ENCODE peak calls at places on chromosomes 3 and 15, in seven cellular contexts. N is progenitor cell of endocrine pancreas, Q is PC-3, Y is AG10803, Z is foreskin fibroblast, B is nephron progenitor cell, F is Caco-2. J is an unnamed sample.

GRCh38 chr15:89912145-89912673 is 543 bp downstream of the ARPIN start:
- DNase-seq in Q (peak; percentile 35), N (peak; percentile 24), F (no peak), B (peak; percentile 50), Z (peak; percentile 14), Y (peak; percentile 20), J (peak; percentile 53)

GRCh38 chr3:64685800-64686445 is 1.9 kb downstream of the ADAMTS9 start:
- DNase-seq in Q (no peak), N (peak; percentile 82), Y (peak; percentile 87), F (peak; percentile 94), B (peak; percentile 87), Z (peak; percentile 94), J (peak; percentile 96)

GRCh38 chr3:65854606-65855304 is 184.0 kb downstream of the MAGI1 start:
- DNase-seq in B (no peak), F (peak; percentile 64), N (no peak), Y (no peak), Q (peak; percentile 27), Z (no peak), J (peak; percentile 30)

GRCh38 chr3:121918779-121919483 is 24.7 kb downstream of the SLC15A2 start:
- DNase-seq in F (no peak), Q (no peak), N (no peak), Z (no peak), Y (no peak), B (no peak), J (no peak)

GRCh38 chr3:135929670-135930069 is 35.9 kb upstream of the PPP2R3A start:
- DNase-seq in Q (peak; percentile 53), F (no peak), N (no peak), Z (peak; percentile 60), Y (peak; percentile 74), B (no peak), J (peak; percentile 78)

GRCh38 chr3:154164387-154164786 is 43.2 kb downstream of the ARHGEF26 start:
- DNase-seq in N (no peak), F (no peak), Z (no peak), B (no peak), Q (no peak), Y (no peak), J (no peak)

GRCh38 chr3:107911337-107912000 is 179.4 kb downstream of the CD47 start:
- DNase-seq in Z (no peak), F (no peak), N (no peak), B (no peak), Q (peak; percentile 59), Y (no peak), J (no peak)

GRCh38 chr3:131033480-131034080 is 6.9 kb downstream of the NEK11 start:
- DNase-seq in B (peak; percentile 21), Q (peak; percentile 79), F (no peak), Y (peak; percentile 41), N (no peak), Z (peak; percentile 28), J (peak; percentile 61)

GRCh38 chr3:82157952-82158351 is 396.5 kb upstream of the GBE1 start:
- DNase-seq in B (no peak), F (no peak), Y (peak; percentile 39), Q (peak; percentile 93), N (no peak), Z (peak; percentile 77), J (peak; percentile 22)

DNA sequence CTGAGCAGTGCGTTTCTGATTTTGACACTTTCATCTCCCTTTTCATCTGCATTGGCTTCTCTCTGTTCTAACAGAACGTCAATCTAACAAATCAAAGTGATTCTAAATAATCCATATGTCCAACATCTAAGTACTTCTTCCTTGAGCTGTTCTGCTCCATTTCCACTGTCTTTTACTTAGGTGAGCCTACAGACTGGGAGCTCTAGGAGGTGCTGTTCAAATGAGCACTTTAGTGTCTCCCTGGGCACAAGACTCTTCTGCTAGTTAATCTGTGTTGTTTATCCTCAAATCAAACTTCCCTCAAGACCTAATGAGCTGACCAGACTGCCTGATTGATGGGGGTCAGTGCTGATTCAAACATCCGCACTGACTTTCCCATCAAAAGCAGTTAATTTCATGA is 408.1 kb downstream of the WDR72 start:
- DNase-seq in B (no peak), Q (no peak), Z (no peak), Y (no peak), N (no peak), F (no peak), J (no peak)
- TF ChIP-seq CTCF in B (no peak), Q (no peak), Z (no peak), Y (no peak), N (peak; percentile 14), F (no peak), J (no peak)

GRCh38 chr3:908839-909238 is 184.0 kb upstream of the CNTN6 start:
- DNase-seq in Q (no peak), B (no peak), N (no peak), Z (no peak), Y (no peak), F (no peak), J (peak; percentile 9)
- TF ChIP-seq CTCF in Q (peak; percentile 14), B (peak; percentile 29), N (peak; percentile 68), Z (no peak), Y (no peak), F (no peak), J (peak; percentile 32)

GRCh38 chr15:81749667-81750360 is 296.0 kb downstream of the MEX3B start:
- DNase-seq in Z (no peak), Y (no peak), Q (no peak), B (no peak), N (no peak), F (no peak), J (no peak)

GRCh38 chr15:81740402-81740801 is 305.4 kb downstream of the MEX3B start:
- DNase-seq in N (no peak), F (no peak), Y (no peak), Z (no peak), B (no peak), Q (no peak), J (no peak)

GRCh38 chr15:81747477-81747876 is 298.3 kb downstream of the MEX3B start:
- DNase-seq in N (no peak), Q (no peak), Y (no peak), F (no peak), Z (no peak), B (no peak), J (no peak)

GRCh38 chr15:81747026-81747425 is 298.8 kb downstream of the MEX3B start:
- DNase-seq in Q (no peak), F (no peak), B (no peak), N (no peak), Y (no peak), Z (no peak), J (no peak)

DNA sequence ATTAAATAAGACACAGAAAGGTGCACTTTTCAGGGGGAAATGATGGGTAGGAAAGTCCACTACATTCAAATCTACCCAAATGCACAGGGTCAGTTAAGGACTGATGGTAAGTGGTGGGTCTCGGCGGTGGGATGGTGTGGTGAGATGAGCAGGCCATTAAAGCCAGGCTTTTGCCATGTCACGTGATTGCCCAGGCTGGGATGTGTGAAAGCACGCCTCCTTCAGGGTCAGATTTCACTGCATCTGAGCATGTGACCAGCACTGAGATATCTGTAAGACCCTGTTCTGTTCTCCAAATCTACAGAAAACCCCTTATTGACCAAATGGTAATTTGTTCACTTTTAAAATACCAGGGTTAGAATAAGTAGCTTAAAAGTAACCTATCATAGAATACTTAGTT is 301.5 kb downstream of the MEX3B start:
- DNase-seq in Y (no peak), B (no peak), Q (no peak), Z (no peak), F (no peak), N (no peak), J (no peak)
- TF ChIP-seq CTCF in Y (no peak), B (no peak), Q (no peak), Z (no peak), F (no peak), N (no peak), J (no peak)

GRCh38 chr3:126253072-126253471 is 72.7 kb upstream of the ALDH1L1 start:
- DNase-seq in N (no peak), Y (no peak), F (no peak), Q (no peak), B (no peak), Z (no peak), J (no peak)
- TF ChIP-seq CTCF in N (no peak), Y (no peak), F (no peak), Q (no peak), B (no peak), Z (no peak), J (no peak)

DNA sequence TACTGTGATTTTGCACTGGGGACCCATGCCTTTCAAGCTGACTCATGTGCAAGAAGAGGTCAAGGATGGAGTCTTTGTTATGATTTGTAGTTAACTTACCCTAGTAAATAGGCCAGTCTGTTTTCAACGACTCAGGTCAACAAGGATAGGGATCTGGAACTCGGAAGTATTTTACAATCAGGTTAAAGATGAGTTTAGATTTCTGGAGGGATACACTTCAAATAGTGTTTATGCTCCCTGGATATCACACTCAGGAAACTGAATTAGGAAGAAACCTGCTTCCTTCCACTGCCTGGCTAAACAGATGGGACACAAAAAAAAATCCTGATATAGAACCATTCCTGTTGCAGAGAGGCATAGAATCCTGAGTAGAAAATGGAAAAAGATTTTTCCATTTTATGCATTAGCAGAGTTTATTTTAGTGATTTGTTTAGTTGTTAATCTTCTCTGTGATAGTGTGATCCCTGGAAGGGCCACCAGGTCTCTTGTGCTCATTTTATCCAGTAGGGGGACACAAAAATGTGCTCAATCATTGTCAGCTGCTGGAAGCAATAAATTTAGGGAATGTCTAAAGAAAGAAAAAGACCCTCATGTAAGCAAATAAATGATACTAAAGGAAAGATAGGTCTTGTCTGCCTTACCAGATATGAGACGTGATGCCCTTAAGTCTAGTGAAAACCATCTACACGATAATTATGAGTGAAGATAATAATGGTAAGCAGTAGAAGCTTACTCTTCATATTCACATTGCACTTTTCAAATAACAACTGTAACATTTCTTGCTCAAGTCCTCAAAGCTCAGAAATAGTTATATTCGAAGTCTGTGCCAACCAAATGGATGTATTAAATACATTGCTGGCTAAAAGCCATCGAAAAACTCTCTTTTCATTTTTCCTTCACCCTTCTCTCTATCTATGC is 452.1 kb upstream of the KCNMB2 start:
- DNase-seq in Z (no peak), F (no peak), N (no peak), B (no peak), Q (peak; percentile 54), Y (no peak), J (peak; percentile 48)
- TF ChIP-seq CTCF in Z (peak; percentile 40), F (peak; percentile 29), N (peak; percentile 54), B (peak; percentile 46), Q (peak; percentile 83), Y (peak; percentile 64), J (peak; percentile 54)

GRCh38 chr3:113212845-113213375 is 1.6 kb downstream of the BOC start:
- DNase-seq in Z (no peak), Y (no peak), N (no peak), B (no peak), Q (no peak), F (no peak), J (no peak)

GRCh38 chr3:113214917-113215595 is 3.7 kb downstream of the BOC start:
- DNase-seq in Z (peak; percentile 45), N (no peak), F (no peak), Q (no peak), Y (peak; percentile 92), B (no peak), J (peak; percentile 36)

GRCh38 chr3:113212155-113212844 is 943 bp downstream of the BOC start:
- DNase-seq in Y (peak; percentile 59), B (peak; percentile 39), Q (peak; percentile 23), N (no peak), F (no peak), Z (no peak), J (peak; percentile 26)

GRCh38 chr3:113216393-113216792 is 5.0 kb downstream of the BOC start:
- DNase-seq in F (no peak), N (no peak), Q (no peak), Z (no peak), Y (no peak), B (no peak), J (peak; percentile 61)

GRCh38 chr3:113214227-113214626 is 2.9 kb downstream of the BOC start:
- DNase-seq in N (no peak), Y (peak; percentile 22), Z (no peak), Q (no peak), B (no peak), F (no peak), J (no peak)
- TF ChIP-seq CTCF in N (no peak), Y (no peak), Z (no peak), Q (no peak), B (peak; percentile 17), F (no peak), J (no peak)

J was measured in fibroblast of villous mesenchyme.